ENCODE peak calls at places on chromosomes 12 and 14, in six cellular contexts. F is germinal center, P is AG04450, L is fibroblast of lung, C is NCI-H1105 treated with DMSO at 0.1 percent for 48 hours, D is left cardiac atrium. Q is an unnamed sample.

GRCh38 chr14:103898711-103899110 is 29.5 kb upstream of the TDRD9 start:
- DNase-seq in F (no peak), P (no peak), L (no peak), C (no peak), D (no peak), Q (no peak)

GRCh38 chr12:88245905-88246304 is 103.8 kb downstream of the TMTC3 start:
- DNase-seq in F (no peak), P (no peak), L (no peak), C (no peak), D (no peak), Q (no peak)

GRCh38 chr12:119674560-119674959 is 6.6 kb downstream of the PRKAB1 start:
- DNase-seq in F (no peak), P (no peak), L (no peak), C (no peak), D (no peak), Q (no peak)

GRCh38 chr14:61627612-61628011 is 67.7 kb upstream of the HIF1A start:
- DNase-seq in F (no peak), P (no peak), L (no peak), C (no peak), D (no peak), Q (no peak)

GRCh38 chr12:106118-106561 is 39.6 kb downstream of the IQSEC3 start:
- DNase-seq in F (peak), P (no peak), L (no peak), C (peak), D (no peak), Q (no peak)

GRCh38 chr14:105203057-105203494 is 22.0 kb upstream of the NUDT14 start:
- DNase-seq in F (peak), P (peak), L (peak), C (peak), D (peak), Q (no peak)

GRCh38 chr12:15556411-15556810 is 232.8 kb downstream of the EPS8 start:
- DNase-seq in F (no peak), P (no peak), L (peak), C (no peak), D (no peak), Q (no peak)

GRCh38 chr14:93042968-93043940 is 72.5 kb downstream of the ITPK1 start:
- DNase-seq in F (no peak), P (no peak), L (peak), C (no peak), D (peak), Q (peak)

GRCh38 chr12:3083949-3084348 is 6.8 kb downstream of the TSPAN9 start:
- DNase-seq in F (no peak), P (no peak), L (no peak), C (no peak), D (peak), Q (no peak)

GRCh38 chr12:78331764-78332163 is 501.1 kb downstream of the NAV3 start:
- DNase-seq in F (no peak), P (no peak), L (no peak), C (peak), D (no peak), Q (no peak)

GRCh38 chr12:89364058-89364457 is 11.8 kb upstream of the DUSP6 start:
- DNase-seq in F (no peak), P (no peak), L (peak), C (no peak), D (no peak), Q (no peak)

GRCh38 chr12:94148841-94149780 is 734 bp downstream of the PLXNC1 start:
- DNase-seq in F (peak), P (no peak), L (peak), C (peak), D (peak), Q (no peak)

GRCh38 chr12:561908-562593 is 101.2 kb downstream of the NINJ2 start:
- DNase-seq in F (no peak), P (no peak), L (no peak), C (no peak), D (peak), Q (no peak)

GRCh38 chr12:6430124-6430989 is 14.4 kb upstream of the CD27 start:
- DNase-seq in F (no peak), P (peak), L (peak), C (no peak), D (peak), Q (peak)

GRCh38 chr14:105195051-105195450 is 13.9 kb upstream of the NUDT14 start:
- DNase-seq in F (no peak), P (no peak), L (no peak), C (no peak), D (no peak), Q (no peak)

GRCh38 chr14:76968621-76969063 is 59.9 kb downstream of the IRF2BPL start:
- DNase-seq in F (no peak), P (no peak), L (no peak), C (no peak), D (no peak), Q (no peak)

GRCh38 chr12:113295846-113296556 is 38.9 kb downstream of the SLC8B1 start:
- DNase-seq in F (no peak), P (no peak), L (no peak), C (no peak), D (no peak), Q (no peak)

GRCh38 chr12:114777052-114777451 is 93.1 kb upstream of the TBX3 start:
- DNase-seq in F (no peak), P (no peak), L (peak), C (no peak), D (no peak), Q (no peak)

GRCh38 chr14:80133457-80133856 is 77.8 kb downstream of the DIO2 start:
- DNase-seq in F (no peak), P (no peak), L (no peak), C (no peak), D (no peak), Q (no peak)

Q was measured in retinal pigment epithelial cell.